ENCODE peak calls at places on chromosomes 16 and 17, in nine cellular contexts. I is body of pancreas; G is CD4-positive, alpha-beta T cell; N is right lobe of liver; D is Panc1; B is left lung; F is CD4-positive, CD25-positive, alpha-beta regulatory T cell; E is GM23338; H is heart left ventricle. T is an unnamed sample.

GRCh38 chr17:81052199-81052997 is 17.4 kb downstream of the BAIAP2 start:
- ATAC-seq in I (no peak), G (no peak), N (no peak), D (no peak), B (no peak), F (no peak), E (peak), H (no peak), T (peak)

GRCh38 chr17:32161506-32162365 is 19.4 kb downstream of the RHOT1 start:
- ATAC-seq in I (no peak), G (no peak), N (no peak), D (no peak), B (peak), F (no peak), E (no peak), H (no peak), T (no peak)

GRCh38 chr17:50961282-50962220 is 95.4 kb upstream of the TOB1 start:
- ATAC-seq in I (no peak), G (no peak), N (no peak), D (no peak), B (no peak), F (no peak), E (peak), H (no peak), T (no peak)

GRCh38 chr16:8998114-8998513 is 34.4 kb upstream of the USP7 start:
- ATAC-seq in I (no peak), G (no peak), N (no peak), D (no peak), B (no peak), F (no peak), E (no peak), H (no peak), T (no peak)

GRCh38 chr17:61714300-61714699 is 123.3 kb upstream of the NACA2 start:
- ATAC-seq in I (no peak), G (no peak), N (no peak), D (no peak), B (no peak), F (no peak), E (no peak), H (no peak), T (no peak)

GRCh38 chr17:57487552-57487951 is 231.2 kb downstream of the MSI2 start:
- ATAC-seq in I (no peak), G (no peak), N (no peak), D (no peak), B (no peak), F (no peak), E (no peak), H (no peak), T (no peak)

GRCh38 chr16:88888057-88888777 is 21.8 kb upstream of the PABPN1L start:
- ATAC-seq in I (no peak), G (no peak), N (no peak), D (no peak), B (no peak), F (no peak), E (no peak), H (no peak), T (no peak)

GRCh38 chr17:20987511-20987910 is 55.3 kb downstream of the USP22 start:
- ATAC-seq in I (no peak), G (no peak), N (no peak), D (no peak), B (no peak), F (no peak), E (no peak), H (no peak), T (no peak)

GRCh38 chr16:35011-35775 is 18.2 kb downstream of the POLR3K start:
- ATAC-seq in I (no peak), G (no peak), N (peak), D (no peak), B (peak), F (no peak), E (no peak), H (peak), T (no peak)

GRCh38 chr17:78248051-78248914 is 16.9 kb downstream of the TMEM235 start:
- ATAC-seq in I (no peak), G (no peak), N (peak), D (no peak), B (no peak), F (no peak), E (no peak), H (peak), T (peak)

GRCh38 chr17:4230142-4230541 is 33.6 kb downstream of the ANKFY1 start:
- ATAC-seq in I (peak), G (no peak), N (peak), D (peak), B (peak), F (no peak), E (peak), H (peak), T (peak)

GRCh38 chr17:18143044-18143936 is 34.7 kb downstream of the MYO15A start:
- ATAC-seq in I (no peak), G (no peak), N (no peak), D (no peak), B (peak), F (no peak), E (peak), H (no peak), T (no peak)

GRCh38 chr17:82256242-82256894 is 17.1 kb downstream of the CSNK1D start:
- ATAC-seq in I (no peak), G (no peak), N (no peak), D (no peak), B (no peak), F (no peak), E (no peak), H (no peak), T (no peak)

GRCh38 chr17:27558341-27558740 is 72.6 kb upstream of the LGALS9 start:
- ATAC-seq in I (peak), G (no peak), N (no peak), D (no peak), B (no peak), F (no peak), E (no peak), H (no peak), T (no peak)

GRCh38 chr16:69443809-69444611 is 19.6 kb downstream of the CYB5B start:
- ATAC-seq in I (peak), G (peak), N (peak), D (peak), B (peak), F (peak), E (no peak), H (peak), T (peak)

GRCh38 chr16:63530974-63531373 is 1494.7 kb upstream of the CDH8 start:
- ATAC-seq in I (no peak), G (no peak), N (no peak), D (no peak), B (no peak), F (no peak), E (no peak), H (no peak), T (no peak)

GRCh38 chr17:45436625-45437460 is 4.2 kb upstream of the ARHGAP27 start:
- ATAC-seq in I (no peak), G (no peak), N (no peak), D (no peak), B (no peak), F (no peak), E (no peak), H (no peak), T (no peak)

GRCh38 chr17:18235743-18236256 is 10.4 kb downstream of the LLGL1 start:
- ATAC-seq in I (no peak), G (no peak), N (no peak), D (peak), B (no peak), F (no peak), E (no peak), H (no peak), T (no peak)

GRCh38 chr17:30345527-30346075 is 11.7 kb upstream of the TMIGD1 start:
- ATAC-seq in I (peak), G (no peak), N (no peak), D (no peak), B (no peak), F (no peak), E (no peak), H (no peak), T (no peak)

GRCh38 chr16:82067042-82067809 is 32.2 kb downstream of the HSD17B2 start:
- ATAC-seq in I (no peak), G (no peak), N (peak), D (no peak), B (no peak), F (no peak), E (no peak), H (no peak), T (no peak)

GRCh38 chr17:81195941-81196495 is 26.7 kb downstream of the CEP131 start:
- ATAC-seq in I (no peak), G (no peak), N (no peak), D (no peak), B (no peak), F (no peak), E (no peak), H (no peak), T (no peak)

GRCh38 chr17:57623620-57624019 is 121.5 kb downstream of the CCDC182 start:
- ATAC-seq in I (no peak), G (no peak), N (no peak), D (no peak), B (no peak), F (no peak), E (no peak), H (no peak), T (no peak)

DNA sequence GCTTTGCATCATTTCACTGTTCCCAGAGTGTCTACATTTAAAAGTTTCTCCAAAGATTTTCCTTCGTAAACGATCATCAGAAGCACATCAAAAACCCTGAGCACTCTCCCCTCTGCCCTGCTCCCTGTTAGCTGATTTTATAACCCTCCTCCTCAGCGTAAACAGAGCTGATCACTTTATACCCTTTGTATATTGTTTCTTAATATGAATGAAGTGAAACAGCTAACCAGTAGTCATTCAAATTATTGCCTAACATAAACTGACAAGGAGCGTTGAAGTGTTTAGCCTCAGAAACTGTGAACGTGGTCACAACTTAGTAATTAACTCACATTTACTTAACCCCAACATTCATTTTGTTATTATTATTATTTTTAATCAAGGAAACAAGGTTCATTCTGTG is 160.0 kb upstream of the FOXF1 start:
- ATAC-seq in I (no peak), G (no peak), N (no peak), D (no peak), B (no peak), F (no peak), E (no peak), H (no peak), T (no peak)
- H3K27ac ChIP-seq in I (no peak), G (no peak), N (no peak), D (no peak), B (no peak), F (no peak), E (no peak), H (no peak), T (no peak)

GRCh38 chr17:39979021-39979660 is 1.5 kb upstream of the PSMD3 start:
- ATAC-seq in I (no peak), G (no peak), N (no peak), D (no peak), B (no peak), F (no peak), E (no peak), H (no peak), T (no peak)
- H3K27ac ChIP-seq in I (no peak), G (no peak), N (no peak), D (no peak), B (no peak), F (no peak), E (peak), H (no peak), T (no peak)

DNA sequence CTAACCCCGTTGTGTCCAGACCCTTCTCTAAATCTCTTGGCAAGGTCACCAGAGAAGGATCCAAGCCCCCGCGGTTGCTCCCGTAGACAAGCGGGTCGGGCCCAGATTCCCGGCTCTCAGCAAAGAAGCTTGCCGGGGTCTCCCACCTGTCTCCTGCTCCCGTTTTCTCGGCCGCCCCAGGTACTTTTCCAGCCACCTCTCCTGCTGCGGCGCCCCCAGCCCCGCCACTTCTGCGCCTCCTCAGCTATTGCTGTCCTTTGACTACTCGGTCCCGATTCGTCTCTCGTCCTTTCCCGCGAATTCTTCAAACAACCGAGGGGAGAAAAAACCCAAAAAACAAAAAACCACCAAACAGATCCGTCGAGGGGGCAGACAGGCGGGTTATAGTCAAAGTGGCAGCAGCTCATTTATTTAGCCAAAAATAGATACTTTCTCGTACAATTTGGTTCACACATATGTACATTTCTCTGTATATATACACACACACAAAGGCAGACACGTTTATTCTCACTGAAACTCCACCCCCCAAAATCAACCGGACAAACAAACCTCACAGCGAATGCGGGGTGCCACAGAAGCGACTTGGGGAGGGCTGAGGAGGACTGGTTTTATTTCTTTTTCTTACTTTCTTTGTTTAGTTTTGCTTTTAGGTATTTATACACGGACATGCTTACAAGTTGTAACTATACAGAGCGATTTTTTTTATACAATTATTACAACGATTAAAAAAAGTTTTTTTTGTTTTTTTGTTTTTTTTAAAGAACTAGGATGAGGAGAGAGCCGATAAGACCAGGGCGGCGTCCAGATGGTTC is 3.5 kb downstream of the IRX3 start:
- ATAC-seq in I (no peak), G (no peak), N (no peak), D (no peak), B (no peak), F (no peak), E (no peak), H (no peak), T (no peak)
- H3K27ac ChIP-seq in I (no peak), G (no peak), N (no peak), D (no peak), B (peak), F (no peak), E (no peak), H (no peak), T (no peak)

GRCh38 chr16:29900888-29901606 is 759 bp downstream of the ASPHD1 start:
- ATAC-seq in I (no peak), G (no peak), N (no peak), D (peak), B (no peak), F (no peak), E (peak), H (no peak), T (no peak)
- H3K27ac ChIP-seq in I (peak), G (no peak), N (no peak), D (peak), B (no peak), F (no peak), E (peak), H (no peak), T (no peak)

GRCh38 chr17:64603987-64604386 is 58.1 kb downstream of the SMURF2 start:
- ATAC-seq in I (no peak), G (no peak), N (no peak), D (no peak), B (no peak), F (no peak), E (no peak), H (no peak), T (no peak)
- H3K27ac ChIP-seq in I (no peak), G (no peak), N (no peak), D (no peak), B (no peak), F (no peak), E (no peak), H (no peak), T (no peak)

GRCh38 chr16:76197925-76198324 is 79.3 kb upstream of the CNTNAP4 start:
- ATAC-seq in I (no peak), G (no peak), N (no peak), D (no peak), B (no peak), F (no peak), E (no peak), H (no peak), T (no peak)

GRCh38 chr16:76193851-76194620 is 83.2 kb upstream of the CNTNAP4 start:
- ATAC-seq in I (no peak), G (no peak), N (no peak), D (no peak), B (peak), F (no peak), E (no peak), H (no peak), T (peak)

GRCh38 chr16:76190480-76190879 is 86.7 kb upstream of the CNTNAP4 start:
- ATAC-seq in I (no peak), G (no peak), N (no peak), D (no peak), B (no peak), F (no peak), E (no peak), H (no peak), T (no peak)

GRCh38 chr16:76195648-76196047 is 81.6 kb upstream of the CNTNAP4 start:
- ATAC-seq in I (peak), G (no peak), N (peak), D (no peak), B (no peak), F (no peak), E (no peak), H (no peak), T (no peak)

DNA sequence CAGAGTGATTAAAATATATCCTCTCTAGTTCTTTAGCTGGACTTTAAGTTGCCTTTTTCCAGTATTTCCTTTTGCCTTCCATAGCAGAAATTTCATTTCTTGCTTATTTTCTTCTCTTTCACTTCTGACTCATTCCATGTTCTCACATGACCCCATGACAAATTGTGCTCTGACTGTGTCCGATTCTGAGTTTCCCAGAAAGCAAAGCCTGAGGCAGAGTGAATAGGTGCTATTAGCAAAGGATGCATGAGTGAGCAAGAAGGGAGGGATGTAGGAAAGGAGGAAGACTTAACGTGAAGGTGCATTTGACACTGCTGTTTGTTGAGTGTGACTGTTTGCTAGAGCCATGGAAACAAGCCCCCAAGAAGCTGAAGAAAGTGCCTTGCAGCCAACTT is 82.6 kb upstream of the CNTNAP4 start:
- ATAC-seq in I (no peak), G (no peak), N (no peak), D (no peak), B (peak), F (no peak), E (no peak), H (no peak), T (peak)
- H3K27ac ChIP-seq in I (peak), G (no peak), N (no peak), D (no peak), B (peak), F (no peak), E (no peak), H (no peak), T (no peak)

T was measured in gastroesophageal sphincter.